ENCODE peak calls at places on chromosome 13, in six cellular contexts. P, B, O, A, W and Z are unnamed samples.

GRCh38 chr13:57582032-57582431 is 49.5 kb upstream of the PCDH17 start:
- DNase-seq in P (no peak), A (peak), B (no peak), O (peak), W (no peak), Z (no peak)

GRCh38 chr13:42990147-42990990 is 1.7 kb downstream of the EPSTI1 start:
- DNase-seq in W (peak), O (no peak), A (no peak), B (no peak), P (peak), Z (peak)

GRCh38 chr13:26051231-26052135 is at the start of gene SHISA2:
- DNase-seq in P (peak), W (peak), B (peak), O (peak), A (peak), Z (no peak)

GRCh38 chr13:30466358-30466714 is 600 bp upstream of the HMGB1 start:
- DNase-seq in W (peak), P (peak), A (no peak), O (peak), B (no peak), Z (no peak)

GRCh38 chr13:66933994-66934393 is 296.1 kb downstream of the PCDH9 start:
- DNase-seq in P (peak), O (no peak), B (no peak), A (no peak), W (peak), Z (no peak)

GRCh38 chr13:46350003-46350402 is 37.0 kb downstream of the RUBCNL start:
- DNase-seq in B (no peak), W (no peak), A (no peak), O (no peak), P (no peak), Z (no peak)

GRCh38 chr13:52447354-52447753 is 3.1 kb downstream of the VPS36 start:
- DNase-seq in O (no peak), W (no peak), B (no peak), A (no peak), P (peak), Z (no peak)

GRCh38 chr13:27772651-27773425 is 19.4 kb upstream of the GSX1 start:
- DNase-seq in O (no peak), W (no peak), B (no peak), P (no peak), A (no peak), Z (no peak)

GRCh38 chr13:60155978-60156377 is 7.8 kb downstream of the DIAPH3 start:
- DNase-seq in W (no peak), A (no peak), B (no peak), O (peak), P (peak), Z (no peak)

GRCh38 chr13:36549771-36550170 is 117.5 kb downstream of the CCNA1 start:
- DNase-seq in B (peak), W (no peak), A (no peak), P (no peak), O (no peak), Z (no peak)

GRCh38 chr13:113157206-113157928 is 1.1 kb upstream of the PROZ start:
- DNase-seq in B (no peak), W (no peak), O (peak), P (no peak), A (peak), Z (no peak)

GRCh38 chr13:113951246-113951999 is 22.5 kb downstream of the C13orf46 start:
- DNase-seq in O (peak), A (peak), W (peak), P (peak), B (peak), Z (no peak)

GRCh38 chr13:56659041-56659471 is 481.7 kb upstream of the PRR20A start:
- DNase-seq in W (no peak), B (no peak), A (no peak), O (no peak), P (no peak), Z (no peak)

GRCh38 chr13:75400775-75401174 is 81.2 kb downstream of the TBC1D4 start:
- DNase-seq in O (no peak), A (no peak), P (no peak), B (no peak), W (no peak), Z (no peak)

GRCh38 chr13:42720116-42720857 is 61.1 kb upstream of the FAM216B start:
- DNase-seq in O (peak), W (peak), P (peak), B (no peak), A (no peak), Z (peak)

GRCh38 chr13:43300817-43301216 is 277.4 kb downstream of the DNAJC15 start:
- DNase-seq in W (no peak), A (no peak), B (no peak), O (no peak), P (peak), Z (no peak)

GRCh38 chr13:107993239-107993948 is 221.9 kb downstream of the LIG4 start:
- DNase-seq in B (no peak), W (no peak), A (no peak), P (no peak), O (no peak), Z (no peak)

GRCh38 chr13:75486146-75486545 is 4.2 kb upstream of the TBC1D4 start:
- DNase-seq in B (no peak), O (peak), W (no peak), P (no peak), A (no peak), Z (no peak)

GRCh38 chr13:76387561-76387960 is 498.6 kb downstream of the KCTD12 start:
- DNase-seq in P (no peak), W (peak), B (no peak), O (no peak), A (no peak), Z (no peak)

GRCh38 chr13:26590379-26590778 is 32.9 kb downstream of the WASF3 start:
- DNase-seq in O (no peak), P (no peak), A (no peak), W (no peak), B (no peak), Z (no peak)

GRCh38 chr13:52849727-52850395 is 1.4 kb upstream of the PCDH8 start:
- DNase-seq in B (no peak), P (no peak), A (peak), W (no peak), O (peak), Z (no peak)

GRCh38 chr13:36673838-36674326 is at the start of gene SERTM1:
- DNase-seq in O (peak), A (peak), B (peak), P (no peak), W (no peak), Z (peak)

GRCh38 chr13:41751277-41751676 is 209.6 kb downstream of the VWA8 start:
- DNase-seq in B (no peak), O (no peak), A (no peak), W (peak), P (peak), Z (no peak)

GRCh38 chr13:85665286-85665685 is 133.9 kb downstream of the SLITRK6 start:
- DNase-seq in W (peak), B (no peak), P (peak), A (no peak), O (peak), Z (no peak)

GRCh38 chr13:33571618-33572017 is 246.3 kb upstream of the RFC3 start:
- DNase-seq in O (no peak), A (no peak), W (no peak), B (no peak), P (no peak), Z (no peak)

GRCh38 chr13:46491641-46492040 is 61.3 kb upstream of the LRCH1 start:
- DNase-seq in P (no peak), W (no peak), A (no peak), O (no peak), B (no peak), Z (no peak)

GRCh38 chr13:106680796-106681482 is 113.0 kb upstream of the ARGLU1 start:
- DNase-seq in P (no peak), W (no peak), B (peak), A (no peak), O (peak), Z (no peak)

GRCh38 chr13:59166174-59166573 is 997.6 kb downstream of the DIAPH3 start:
- DNase-seq in B (no peak), A (no peak), O (no peak), W (peak), P (no peak), Z (no peak)

GRCh38 chr13:91292630-91293221 is 54.8 kb upstream of the MIR17HG start:
- DNase-seq in W (no peak), O (no peak), A (no peak), P (no peak), B (peak), Z (no peak)

GRCh38 chr13:91031508-91031907 is 316.0 kb upstream of the MIR17HG start:
- DNase-seq in P (no peak), A (no peak), B (no peak), W (no peak), O (peak), Z (no peak)

GRCh38 chr13:91740811-91741210 is 342.4 kb downstream of the GPC5 start:
- DNase-seq in A (no peak), P (no peak), W (no peak), B (peak), O (no peak), Z (no peak)

GRCh38 chr13:106103779-106104178 is 431.7 kb downstream of the EFNB2 start:
- DNase-seq in W (peak), O (peak), A (no peak), B (no peak), P (no peak), Z (no peak)

GRCh38 chr13:44007451-44007850 is 127.7 kb downstream of the LACC1 start:
- DNase-seq in P (no peak), O (no peak), B (no peak), A (no peak), W (peak), Z (no peak)

GRCh38 chr13:26222523-26223046 is 471 bp upstream of the RNF6 start:
- DNase-seq in A (no peak), B (no peak), O (no peak), P (no peak), W (no peak), Z (no peak)

GRCh38 chr13:29846475-29847256 is 3.8 kb downstream of the UBL3 start:
- DNase-seq in A (no peak), P (no peak), W (no peak), O (no peak), B (no peak), Z (no peak)

GRCh38 chr13:97627566-97627965 is 193.6 kb downstream of the RAP2A start:
- DNase-seq in A (no peak), B (no peak), W (peak), P (peak), O (peak), Z (no peak)

GRCh38 chr13:66933527-66933926 is 296.6 kb downstream of the PCDH9 start:
- DNase-seq in O (no peak), W (no peak), A (no peak), P (no peak), B (no peak), Z (no peak)

GRCh38 chr13:23755040-23755439 is 134.2 kb downstream of the MIPEP start:
- DNase-seq in W (no peak), A (no peak), O (no peak), P (no peak), B (no peak), Z (no peak)

GRCh38 chr13:49499889-49500660 is 4.3 kb downstream of the PHF11 start:
- DNase-seq in B (no peak), A (no peak), O (no peak), W (peak), P (peak), Z (no peak)

DNA sequence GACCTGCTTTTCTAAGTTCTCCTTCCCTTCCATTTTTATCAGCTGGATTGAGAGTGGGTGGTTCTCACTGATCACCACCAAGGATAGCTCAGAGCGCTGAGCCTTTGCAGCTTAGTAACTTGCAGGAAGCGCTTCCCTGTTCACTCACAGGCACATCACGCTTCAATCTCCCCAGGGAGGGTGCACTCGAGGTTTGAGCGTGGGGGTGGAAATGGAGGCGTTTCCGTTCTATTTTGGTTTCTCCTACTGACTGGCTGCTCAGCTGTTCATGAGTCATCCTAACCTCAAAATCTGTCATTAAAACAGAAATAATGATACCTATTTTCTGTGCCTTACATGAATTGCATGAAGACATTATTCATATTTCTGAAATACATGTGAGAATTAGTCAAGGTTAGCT is 292.1 kb downstream of the SPRY2 start:
- DNase-seq in O (peak), B (no peak), A (no peak), P (peak), W (peak), Z (peak)
- H3K4me3 ChIP-seq in O (no peak), B (no peak), A (no peak), P (no peak), W (peak), Z (no peak)

GRCh38 chr13:111370147-111370546 is 49.7 kb downstream of the TEX29 start:
- DNase-seq in A (peak), W (no peak), P (no peak), B (no peak), O (no peak), Z (no peak)
- H3K4ac ChIP-seq in A (no peak), W (no peak), P (no peak), B (no peak), O (no peak), Z (no peak)

GRCh38 chr13:40592035-40592434 is 74.4 kb downstream of the FOXO1 start:
- DNase-seq in W (no peak), A (no peak), B (no peak), O (no peak), P (no peak), Z (peak)
- H3K4me2 ChIP-seq in W (no peak), A (no peak), B (no peak), O (no peak), P (no peak), Z (no peak)

DNA sequence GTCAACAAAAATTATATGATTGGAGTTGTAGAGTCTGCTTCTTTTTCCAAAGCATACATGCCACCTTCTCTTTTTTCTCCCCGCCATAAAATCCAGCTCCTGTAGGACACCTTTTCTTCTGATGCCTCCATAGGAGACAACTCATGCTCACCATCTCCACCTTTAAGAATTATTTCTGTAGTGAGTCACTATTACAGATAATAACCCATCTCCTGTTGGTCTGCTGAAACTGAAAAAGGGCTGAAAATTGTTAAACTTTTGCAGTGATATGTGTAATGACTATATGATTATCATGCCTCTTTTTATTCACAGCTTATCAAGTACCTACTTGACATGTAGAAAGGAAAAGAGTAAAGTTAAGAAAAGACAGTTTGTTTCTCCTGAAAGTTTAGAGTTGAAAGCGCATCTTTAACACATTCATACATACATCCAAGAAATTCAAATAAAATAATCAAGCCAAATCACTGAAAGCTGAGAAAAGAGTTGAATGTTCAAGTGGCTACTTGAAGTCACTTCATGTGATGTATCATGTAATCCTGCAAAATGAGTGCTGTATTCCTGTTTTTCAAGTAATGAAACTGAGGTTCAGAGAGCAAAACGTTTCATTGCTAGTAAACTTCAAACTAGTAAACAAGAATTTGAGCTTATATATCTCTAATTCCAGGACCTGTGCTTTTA is 35.5 kb upstream of the LPAR6 start:
- DNase-seq in A (no peak), W (no peak), B (no peak), P (no peak), O (no peak), Z (no peak)
- H3K4me3 ChIP-seq in A (no peak), W (no peak), B (no peak), P (no peak), O (no peak), Z (no peak)

GRCh38 chr13:32315255-32316029 is at the start of the genes BRCA2 and ZAR1L:
- DNase-seq in W (peak), B (peak), O (peak), P (peak), A (peak), Z (peak)
- H3K4ac ChIP-seq in W (peak), B (no peak), O (peak), P (peak), A (peak), Z (peak)

GRCh38 chr13:111112196-111112595 is 2.9 kb upstream of the ARHGEF7 start:
- DNase-seq in O (no peak), P (no peak), A (no peak), W (no peak), B (no peak), Z (no peak)

GRCh38 chr13:111115051-111115840 is at the start of gene ARHGEF7:
- DNase-seq in O (peak), B (peak), P (no peak), W (peak), A (peak), Z (peak)

GRCh38 chr13:111116830-111117229 is 1.7 kb downstream of the ARHGEF7 start:
- DNase-seq in P (peak), O (no peak), W (no peak), A (no peak), B (no peak), Z (peak)

GRCh38 chr13:111115841-111116500 is 861 bp downstream of the ARHGEF7 start:
- DNase-seq in P (peak), A (peak), O (peak), B (peak), W (peak), Z (peak)

GRCh38 chr13:111114362-111115050 is 604 bp upstream of the ARHGEF7 start:
- DNase-seq in O (peak), A (no peak), P (peak), B (peak), W (peak), Z (peak)
- H3K4me2 ChIP-seq in O (peak), A (peak), P (peak), B (peak), W (peak), Z (peak)

GRCh38 chr13:21676611-21677021 is 5.7 kb downstream of the FGF9 start:
- DNase-seq in O (peak), W (no peak), P (no peak), B (peak), A (peak), Z (no peak)
- H3K4me3 ChIP-seq in O (no peak), W (no peak), P (no peak), B (no peak), A (no peak), Z (no peak)

GRCh38 chr13:99200433-99201167 is at the start of gene UBAC2:
- DNase-seq in B (peak), W (peak), A (peak), O (peak), P (peak), Z (peak)
- H3K4ac ChIP-seq in B (peak), W (peak), A (no peak), O (peak), P (peak), Z (peak)

GRCh38 chr13:21077360-21078353 is 16.3 kb upstream of the LATS2 start:
- DNase-seq in W (no peak), O (no peak), P (no peak), B (no peak), A (no peak), Z (no peak)
- H3K4me2 ChIP-seq in W (no peak), O (no peak), P (no peak), B (no peak), A (no peak), Z (no peak)